ENCODE peak calls at places on chromosomes 7 and 10, in four cellular contexts. One of them, this sample, is unnamed.

GRCh38 chr10:23067939-23068775 is 27.2 kb upstream of the MSRB2 start:
- DNase-seq in mesendoderm: peak; percentile 88
- DNase-seq in IMR-90: peak; percentile 63
- DNase-seq in H1: no peak
- DNase-seq in this sample: peak; percentile 76

GRCh38 chr7:29013062-29013461 is 54.9 kb upstream of the TRIL start:
- DNase-seq in H1: no peak
- DNase-seq in mesendoderm: no peak
- DNase-seq in IMR-90: no peak
- DNase-seq in this sample: no peak

GRCh38 chr10:23095966-23096813 is 811 bp downstream of the MSRB2 start:
- DNase-seq in H1: no peak
- DNase-seq in mesendoderm: peak; percentile 55
- DNase-seq in IMR-90: peak; percentile 58
- DNase-seq in this sample: no peak

GRCh38 chr10:86371691-86372090 is 5.1 kb upstream of the GRID1 start:
- DNase-seq in mesendoderm: no peak
- DNase-seq in H1: no peak
- DNase-seq in IMR-90: no peak
- DNase-seq in this sample: peak; percentile 39

GRCh38 chr7:155388561-155388960 is 69.4 kb upstream of the EN2 start:
- DNase-seq in mesendoderm: no peak
- DNase-seq in IMR-90: no peak
- DNase-seq in H1: no peak
- DNase-seq in this sample: no peak

GRCh38 chr7:112546723-112547513 is 66.1 kb downstream of the LSMEM1 start:
- DNase-seq in H1: peak; percentile 23
- DNase-seq in IMR-90: peak; percentile 5
- DNase-seq in mesendoderm: peak; percentile 56
- DNase-seq in this sample: peak; percentile 62

GRCh38 chr10:103507235-103508191 is 14.0 kb downstream of the NEURL1 start:
- DNase-seq in H1: no peak
- DNase-seq in IMR-90: no peak
- DNase-seq in mesendoderm: peak; percentile 45
- DNase-seq in this sample: peak; percentile 33

GRCh38 chr10:110680473-110681020 is 36.4 kb downstream of the RBM20 start:
- DNase-seq in mesendoderm: no peak
- DNase-seq in IMR-90: no peak
- DNase-seq in H1: no peak
- DNase-seq in this sample: no peak

GRCh38 chr7:90708841-90709317 is 112.8 kb downstream of the CDK14 start:
- DNase-seq in IMR-90: no peak
- DNase-seq in H1: no peak
- DNase-seq in mesendoderm: peak; percentile 88
- DNase-seq in this sample: peak; percentile 66

GRCh38 chr10:36373424-36374096 is 731.5 kb upstream of the FZD8 start:
- DNase-seq in mesendoderm: peak; percentile 11
- DNase-seq in H1: no peak
- DNase-seq in IMR-90: no peak
- DNase-seq in this sample: peak; percentile 37

GRCh38 chr10:33290286-33291052 is 44.0 kb downstream of the NRP1 start:
- DNase-seq in mesendoderm: no peak
- DNase-seq in IMR-90: no peak
- DNase-seq in H1: no peak
- DNase-seq in this sample: no peak

GRCh38 chr10:123743441-123744225 is 77.5 kb downstream of the GPR26 start:
- DNase-seq in IMR-90: no peak
- DNase-seq in mesendoderm: peak; percentile 50
- DNase-seq in H1: no peak
- DNase-seq in this sample: no peak

GRCh38 chr7:4266270-4267040 is 415.6 kb upstream of the FOXK1 start:
- DNase-seq in mesendoderm: no peak
- DNase-seq in IMR-90: no peak
- DNase-seq in H1: no peak
- DNase-seq in this sample: no peak

GRCh38 chr10:62732841-62733653 is 71.5 kb upstream of the ADO start:
- DNase-seq in mesendoderm: no peak
- DNase-seq in H1: no peak
- DNase-seq in IMR-90: peak; percentile 74
- DNase-seq in this sample: no peak

GRCh38 chr7:89621925-89622641 is 532.2 kb upstream of the STEAP1 start:
- DNase-seq in H1: no peak
- DNase-seq in mesendoderm: no peak
- DNase-seq in IMR-90: no peak
- DNase-seq in this sample: no peak

GRCh38 chr7:151818674-151819519 is 58.0 kb downstream of the PRKAG2 start:
- DNase-seq in IMR-90: no peak
- DNase-seq in mesendoderm: peak; percentile 62
- DNase-seq in H1: no peak
- DNase-seq in this sample: peak; percentile 45

GRCh38 chr7:25854608-25855497 is 297.1 kb upstream of the NFE2L3 start:
- DNase-seq in H1: peak; percentile 74
- DNase-seq in IMR-90: peak; percentile 100
- DNase-seq in mesendoderm: peak; percentile 100
- DNase-seq in this sample: peak; percentile 92

GRCh38 chr7:155961241-155962190 is 149.3 kb upstream of the SHH start:
- DNase-seq in mesendoderm: peak; percentile 18
- DNase-seq in IMR-90: no peak
- DNase-seq in H1: no peak
- DNase-seq in this sample: no peak

GRCh38 chr10:116304923-116305322 is 19.3 kb upstream of the CCDC172 start:
- DNase-seq in H1: no peak
- DNase-seq in IMR-90: no peak
- DNase-seq in mesendoderm: no peak
- DNase-seq in this sample: no peak
- H4K5ac ChIP-seq in H1: no peak overlapping the region
- H4K5ac ChIP-seq in IMR-90: no peak overlapping the region
- H4K5ac ChIP-seq in mesendoderm: no peak overlapping the region
- H4K5ac ChIP-seq in this sample: no peak overlapping the region

GRCh38 chr7:117238472-117238871 is 84.4 kb downstream of the WNT2 start:
- DNase-seq in mesendoderm: no peak
- DNase-seq in IMR-90: no peak
- DNase-seq in H1: no peak
- DNase-seq in this sample: no peak

GRCh38 chr7:117237646-117238045 is 85.2 kb downstream of the WNT2 start:
- DNase-seq in mesendoderm: no peak
- DNase-seq in H1: no peak
- DNase-seq in IMR-90: no peak
- DNase-seq in this sample: no peak

GRCh38 chr7:117241088-117241487 is 81.8 kb downstream of the WNT2 start:
- DNase-seq in mesendoderm: no peak
- DNase-seq in H1: no peak
- DNase-seq in IMR-90: no peak
- DNase-seq in this sample: no peak

DNA sequence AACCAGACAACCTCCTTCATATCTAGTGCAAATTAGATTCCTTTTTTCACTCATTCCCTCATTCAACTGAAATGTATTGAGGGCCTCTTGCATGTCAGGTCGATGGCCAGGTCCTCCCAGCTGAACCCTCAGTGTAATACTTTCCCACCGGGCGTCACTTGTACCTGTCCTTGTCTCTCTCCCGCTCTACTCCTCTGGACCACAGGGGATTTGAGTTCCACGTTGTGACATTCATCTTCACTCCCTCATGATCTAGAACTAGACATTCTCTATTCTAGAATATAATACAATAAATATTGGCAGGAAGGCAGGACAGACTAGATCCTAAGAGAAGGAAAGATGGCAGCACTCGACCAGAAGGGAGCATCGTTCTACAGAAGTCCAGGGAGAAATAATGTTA is 83.9 kb downstream of the WNT2 start:
- DNase-seq in IMR-90: no peak
- DNase-seq in H1: no peak
- DNase-seq in mesendoderm: no peak
- DNase-seq in this sample: no peak
- H4K5ac ChIP-seq in IMR-90: no peak overlapping the region
- H4K5ac ChIP-seq in H1: no peak overlapping the region
- H4K5ac ChIP-seq in mesendoderm: no peak overlapping the region
- H4K5ac ChIP-seq in this sample: no peak overlapping the region

GRCh38 chr7:42237162-42237821 is at the start of gene GLI3:
- DNase-seq in IMR-90: peak; percentile 93
- DNase-seq in mesendoderm: peak; percentile 96
- DNase-seq in H1: no peak
- DNase-seq in this sample: peak; percentile 88
- H4K5ac ChIP-seq in IMR-90: peak within 1 kb of the TSS; percentile 82
- H4K5ac ChIP-seq in mesendoderm: no peak within 1 kb of the TSS
- H4K5ac ChIP-seq in H1: peak within 1 kb of the TSS; percentile 65
- H4K5ac ChIP-seq in this sample: no peak within 1 kb of the TSS

DNA sequence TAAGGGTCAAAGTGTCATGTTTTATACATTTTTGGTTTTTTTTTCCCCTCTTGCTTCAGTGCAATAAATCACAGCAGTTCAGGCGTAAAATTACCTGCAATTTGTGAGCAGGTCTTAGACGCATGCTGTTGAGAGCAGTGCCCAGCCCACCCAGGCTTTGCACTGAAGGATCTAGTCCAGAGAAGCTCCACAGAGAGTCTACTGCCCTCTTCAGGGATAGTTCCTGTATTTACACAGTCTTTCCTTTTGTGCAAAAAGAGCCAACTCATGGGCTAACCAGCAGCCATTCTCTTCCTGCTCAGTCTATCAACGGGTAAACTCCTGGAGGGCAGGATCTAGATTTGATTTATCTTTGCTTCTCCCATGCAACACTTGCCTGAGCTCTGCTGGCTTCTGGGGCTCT is 82.2 kb upstream of the NAMPT start:
- DNase-seq in mesendoderm: peak; percentile 73
- DNase-seq in IMR-90: peak; percentile 22
- DNase-seq in H1: no peak
- DNase-seq in this sample: no peak
- H4K5ac ChIP-seq in mesendoderm: no peak overlapping the region
- H4K5ac ChIP-seq in IMR-90: no peak overlapping the region
- H4K5ac ChIP-seq in H1: no peak overlapping the region
- H4K5ac ChIP-seq in this sample: no peak overlapping the region

DNA sequence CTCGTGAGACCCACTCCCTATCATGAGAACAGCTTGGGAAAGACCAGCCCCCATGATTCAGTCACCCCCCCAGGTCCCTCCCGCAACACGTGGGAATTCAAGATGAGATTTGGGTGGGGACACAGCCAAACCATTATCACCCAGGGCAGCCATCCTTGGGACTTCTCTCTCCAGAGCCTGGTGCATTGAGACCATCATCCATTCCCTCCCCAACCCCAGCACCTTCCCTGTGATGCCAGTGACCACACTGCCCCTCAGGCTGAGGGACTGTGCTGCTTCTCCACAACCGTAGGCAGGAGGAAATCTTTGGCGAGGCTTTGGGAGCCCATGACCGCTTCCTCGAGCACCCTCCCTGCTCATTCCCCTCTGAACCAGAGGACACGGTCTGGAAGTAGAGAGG is 64.4 kb downstream of the TACC2 start:
- DNase-seq in IMR-90: no peak
- DNase-seq in H1: no peak
- DNase-seq in mesendoderm: no peak
- DNase-seq in this sample: no peak
- H4K5ac ChIP-seq in IMR-90: no peak overlapping the region
- H4K5ac ChIP-seq in H1: no peak overlapping the region
- H4K5ac ChIP-seq in mesendoderm: no peak overlapping the region
- H4K5ac ChIP-seq in this sample: no peak overlapping the region

GRCh38 chr10:97100657-97101056 is 85.1 kb downstream of the SLIT1 start:
- DNase-seq in H1: no peak
- DNase-seq in mesendoderm: no peak
- DNase-seq in IMR-90: no peak
- DNase-seq in this sample: no peak
- H4K5ac ChIP-seq in H1: no peak overlapping the region
- H4K5ac ChIP-seq in mesendoderm: no peak overlapping the region
- H4K5ac ChIP-seq in IMR-90: no peak overlapping the region
- H4K5ac ChIP-seq in this sample: no peak overlapping the region

DNA sequence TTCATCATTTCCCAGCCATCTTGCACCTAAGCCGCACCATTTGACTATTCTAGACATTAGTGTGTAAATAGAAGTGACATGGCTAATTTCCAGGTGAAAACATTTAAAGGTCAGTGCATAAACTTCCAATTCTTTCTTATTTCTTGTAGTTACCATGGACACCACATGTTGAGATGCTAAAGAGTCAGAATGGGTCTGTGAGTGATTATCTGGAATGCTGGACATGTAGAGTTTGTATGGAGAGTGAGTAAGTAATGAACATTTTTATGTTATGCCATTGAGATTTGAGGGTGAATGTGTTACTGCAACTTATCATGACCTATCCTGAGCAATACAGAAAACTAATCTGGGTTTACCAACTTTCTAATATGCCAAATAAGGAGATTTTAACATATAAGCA is 60.4 kb downstream of the MEOX2 start:
- DNase-seq in mesendoderm: no peak
- DNase-seq in IMR-90: no peak
- DNase-seq in H1: no peak
- DNase-seq in this sample: no peak
- H4K5ac ChIP-seq in mesendoderm: no peak overlapping the region
- H4K5ac ChIP-seq in IMR-90: no peak overlapping the region
- H4K5ac ChIP-seq in H1: no peak overlapping the region
- H4K5ac ChIP-seq in this sample: no peak overlapping the region

GRCh38 chr7:85866540-85866939 is 679.7 kb upstream of the SEMA3D start:
- DNase-seq in mesendoderm: no peak
- DNase-seq in H1: no peak
- DNase-seq in IMR-90: no peak
- DNase-seq in this sample: no peak
- H4K5ac ChIP-seq in mesendoderm: no peak overlapping the region
- H4K5ac ChIP-seq in H1: no peak overlapping the region
- H4K5ac ChIP-seq in IMR-90: no peak overlapping the region
- H4K5ac ChIP-seq in this sample: no peak overlapping the region